ENCODE peak calls at places on chromosomes 7 and 10, in eight cellular contexts. W is neural progenitor cell, M is stomach, J is tibial nerve, Q is GM23338, R is tibial artery, N is fibroblast of lung, Z is thoracic aorta. D is an unnamed sample.
A peak's percentile ranks its signal among the peaks of the same experiment; 100 is the strongest.

GRCh38 chr7:23907012-23907411 is 197.0 kb downstream of the STK31 start:
- DNase-seq in W (no peak), M (no peak), J (no peak), Q (no peak), R (no peak), N (no peak), Z (no peak), D (no peak)

GRCh38 chr10:103282961-103283360 is 6.0 kb downstream of the INA start:
- DNase-seq in W (no peak), M (no peak), J (no peak), Q (no peak), R (no peak), N (no peak), Z (no peak), D (no peak)

GRCh38 chr10:103854265-103854686 is 1.1 kb downstream of the SH3PXD2A start:
- DNase-seq in W (peak; percentile 65), M (no peak), J (no peak), Q (peak; percentile 69), R (no peak), N (peak; percentile 68), Z (no peak), D (no peak)

GRCh38 chr7:45292481-45292880 is 134.9 kb downstream of the RAMP3 start:
- DNase-seq in W (no peak), M (no peak), J (no peak), Q (no peak), R (no peak), N (no peak), Z (no peak), D (no peak)

GRCh38 chr10:27819781-27820531 is 74.3 kb upstream of the MKX start:
- DNase-seq in W (no peak), M (no peak), J (no peak), Q (no peak), R (no peak), N (peak; percentile 67), Z (no peak), D (no peak)

GRCh38 chr7:155807805-155808550 is 4.3 kb downstream of the SHH start:
- DNase-seq in W (no peak), M (no peak), J (no peak), Q (peak; percentile 35), R (no peak), N (no peak), Z (no peak), D (no peak)

GRCh38 chr10:17669185-17669872 is 25.4 kb downstream of the STAM start:
- DNase-seq in W (no peak), M (no peak), J (no peak), Q (no peak), R (no peak), N (no peak), Z (no peak), D (no peak)

GRCh38 chr10:123669901-123670300 is 3.7 kb downstream of the GPR26 start:
- DNase-seq in W (no peak), M (no peak), J (no peak), Q (no peak), R (no peak), N (no peak), Z (no peak), D (no peak)

GRCh38 chr10:114801411-114801813 is 20.2 kb upstream of the FHIP2A start:
- DNase-seq in W (no peak), M (no peak), J (no peak), Q (no peak), R (no peak), N (no peak), Z (no peak), D (no peak)

GRCh38 chr7:87627634-87627994 is 584 bp upstream of the RUNDC3B start:
- DNase-seq in W (no peak), M (no peak), J (no peak), Q (peak; percentile 51), R (no peak), N (no peak), Z (no peak), D (no peak)

GRCh38 chr10:22244001-22244400 is 26.2 kb upstream of the EBLN1 start:
- DNase-seq in W (no peak), M (no peak), J (no peak), Q (peak; percentile 64), R (no peak), N (no peak), Z (no peak), D (no peak)

GRCh38 chr7:22860784-22861482 is 38.3 kb upstream of the TOMM7 start:
- DNase-seq in W (peak; percentile 4), M (no peak), J (no peak), Q (peak; percentile 61), R (no peak), N (no peak), Z (no peak), D (no peak)

GRCh38 chr7:22860337-22860736 is 37.7 kb upstream of the TOMM7 start:
- DNase-seq in W (no peak), M (no peak), J (no peak), Q (no peak), R (no peak), N (no peak), Z (no peak), D (no peak)

GRCh38 chr7:22858640-22859561 is 36.3 kb upstream of the TOMM7 start:
- DNase-seq in W (no peak), M (no peak), J (no peak), Q (no peak), R (no peak), N (peak; percentile 99), Z (no peak), D (peak; percentile 75)

GRCh38 chr7:22858274-22858639 is 35.6 kb upstream of the TOMM7 start:
- DNase-seq in W (no peak), M (no peak), J (no peak), Q (no peak), R (no peak), N (no peak), Z (no peak), D (no peak)

DNA sequence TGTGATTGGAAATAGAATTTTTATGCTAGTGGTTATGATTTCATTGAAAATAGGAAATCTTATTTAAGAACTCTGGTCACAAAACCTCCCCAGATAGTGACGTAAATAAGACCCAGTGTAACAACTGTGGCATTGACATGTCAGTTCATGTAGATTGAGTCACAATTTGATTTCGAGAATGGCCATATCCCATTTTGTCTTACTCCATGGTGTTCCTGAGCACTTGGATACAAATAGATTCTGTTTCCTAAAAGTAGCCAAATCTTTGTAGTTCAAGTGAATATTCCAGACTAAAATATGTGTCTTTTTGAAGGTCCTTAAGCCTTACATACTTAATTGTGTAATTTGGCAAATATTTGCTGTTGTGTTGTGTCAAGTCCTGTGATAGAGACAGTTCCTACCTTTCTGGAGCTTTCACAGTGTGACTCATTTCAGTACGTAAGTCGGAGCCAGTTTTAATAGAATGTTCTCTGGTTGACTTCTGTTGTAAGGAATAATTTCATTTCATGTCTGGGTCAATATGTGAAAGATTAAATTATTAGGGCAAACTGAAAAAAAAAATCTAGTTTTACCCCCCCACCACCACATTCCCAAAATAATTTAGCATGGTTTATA is 37.1 kb upstream of the TOMM7 start:
- DNase-seq in W (no peak), M (no peak), J (no peak), Q (no peak), R (no peak), N (no peak), Z (no peak), D (no peak)
- H3K27ac ChIP-seq in W (no peak overlapping the region), M (peak overlapping the region; percentile 65), J (no peak overlapping the region), Q (peak overlapping the region; percentile 88), R (peak overlapping the region; percentile 42), N (peak overlapping the region; percentile 92), Z (peak overlapping the region; percentile 73), D (peak overlapping the region; percentile 97)

GRCh38 chr10:70834448-70835151 is 18.9 kb downstream of the SGPL1 start:
- DNase-seq in W (no peak), M (no peak), J (no peak), Q (no peak), R (no peak), N (no peak), Z (no peak), D (no peak)
- H3K4me1 ChIP-seq in W (no peaks in the 10 kb centered on the region), M (no peaks in the 10 kb centered on the region), J (no peaks in the 10 kb centered on the region), Q (no peaks in the 10 kb centered on the region), R (no peaks in the 10 kb centered on the region), N (peaks cover 16% of the 10 kb centered on the region), Z (peaks cover 15% of the 10 kb centered on the region), D (peaks cover 34% of the 10 kb centered on the region)

DNA sequence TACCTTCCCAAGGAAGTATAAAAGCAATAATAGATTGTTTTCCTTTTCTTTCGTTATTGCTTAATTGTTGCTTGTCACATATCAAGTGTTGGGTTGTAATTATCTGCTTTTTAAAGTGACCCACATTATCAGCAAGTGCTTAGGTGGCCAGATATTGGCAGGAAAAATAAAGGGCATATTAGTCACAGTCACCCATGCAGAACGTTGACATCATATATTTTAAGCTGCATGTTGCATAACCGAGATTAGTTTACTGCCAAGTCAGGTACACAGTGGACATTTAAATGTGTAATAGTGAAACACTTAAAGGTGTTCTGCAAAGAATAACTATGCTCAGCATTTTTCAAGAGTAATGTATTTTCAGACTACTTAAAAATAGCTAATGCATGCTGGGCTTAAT is 11.4 kb downstream of the NEBL start:
- DNase-seq in W (no peak), M (no peak), J (no peak), Q (no peak), R (no peak), N (no peak), Z (no peak), D (no peak)
- H3K27ac ChIP-seq in W (no peak overlapping the region), M (no peak overlapping the region), J (no peak overlapping the region), Q (no peak overlapping the region), R (no peak overlapping the region), N (no peak overlapping the region), Z (no peak overlapping the region), D (no peak overlapping the region)

GRCh38 chr10:60778214-60778977 is at the start of gene CDK1:
- DNase-seq in W (peak; percentile 98), M (peak; percentile 95), J (peak; percentile 85), Q (peak; percentile 99), R (peak; percentile 93), N (peak; percentile 99), Z (peak; percentile 81), D (peak; percentile 97)
- H3K4me1 ChIP-seq in W (peaks cover 23% of the 10 kb centered on the region), M (peaks cover 10% of the 10 kb centered on the region), J (no peaks in the 10 kb centered on the region), Q (peaks cover 24% of the 10 kb centered on the region), R (peaks cover 7% of the 10 kb centered on the region), N (peaks cover 9% of the 10 kb centered on the region), Z (peaks cover 7% of the 10 kb centered on the region), D (peaks cover 38% of the 10 kb centered on the region)

GRCh38 chr10:3471497-3471896 is 298.9 kb upstream of the PITRM1 start:
- DNase-seq in W (no peak), M (no peak), J (no peak), Q (no peak), R (no peak), N (no peak), Z (no peak), D (no peak)

GRCh38 chr10:3470191-3470590 is 297.6 kb upstream of the PITRM1 start:
- DNase-seq in W (no peak), M (no peak), J (no peak), Q (no peak), R (no peak), N (no peak), Z (no peak), D (no peak)

GRCh38 chr10:3473271-3473670 is 300.7 kb upstream of the PITRM1 start:
- DNase-seq in W (no peak), M (no peak), J (no peak), Q (no peak), R (no peak), N (no peak), Z (no peak), D (no peak)

GRCh38 chr10:3472705-3473078 is 300.1 kb upstream of the PITRM1 start:
- DNase-seq in W (no peak), M (no peak), J (no peak), Q (no peak), R (no peak), N (peak; percentile 84), Z (no peak), D (no peak)

GRCh38 chr10:3471927-3472704 is 299.5 kb upstream of the PITRM1 start:
- DNase-seq in W (peak; percentile 83), M (no peak), J (no peak), Q (peak; percentile 36), R (no peak), N (no peak), Z (no peak), D (no peak)
- H3K27ac ChIP-seq in W (peak overlapping the region; percentile 84), M (peak overlapping the region; percentile 79), J (peak overlapping the region; percentile 90), Q (peak overlapping the region; percentile 48), R (peak overlapping the region; percentile 63), N (peak overlapping the region; percentile 70), Z (no peak overlapping the region), D (peak overlapping the region; percentile 34)

D was measured in RWPE2.